ENCODE peak calls at places on chromosome 13, in four cellular contexts. Z, K, E and F are unnamed samples.

GRCh38 chr13:112244061-112244460 is 132.1 kb upstream of the SPACA7 start:
- DNase-seq in Z (no peak), E (no peak), K (no peak), F (peak)

GRCh38 chr13:88459335-88459734 is 788.2 kb downstream of the SLITRK5 start:
- DNase-seq in Z (no peak), K (no peak), E (no peak), F (no peak)

GRCh38 chr13:64075543-64076271 is 2660.1 kb upstream of the PCDH20 start:
- DNase-seq in K (peak), Z (no peak), E (no peak), F (no peak)

GRCh38 chr13:39134574-39134973 is 96.3 kb downstream of the NHLRC3 start:
- DNase-seq in K (no peak), E (no peak), Z (no peak), F (no peak)

GRCh38 chr13:48580886-48581285 is 48.0 kb upstream of the RCBTB2 start:
- DNase-seq in E (no peak), Z (no peak), K (no peak), F (peak)

GRCh38 chr13:37869506-37869755 is 141 bp downstream of the TRPC4 start:
- DNase-seq in K (no peak), Z (no peak), E (no peak), F (no peak)

GRCh38 chr13:27634231-27634630 is 12.5 kb downstream of the POLR1D start:
- DNase-seq in E (no peak), Z (no peak), K (no peak), F (no peak)

GRCh38 chr13:62482351-62482750 is 1066.7 kb upstream of the PCDH20 start:
- DNase-seq in K (no peak), Z (no peak), E (no peak), F (no peak)

GRCh38 chr13:64900039-64900438 is 2330.1 kb downstream of the PCDH9 start:
- DNase-seq in K (no peak), E (no peak), Z (no peak), F (no peak)

GRCh38 chr13:102799544-102800144 is 725 bp downstream of the BIVM start:
- DNase-seq in Z (no peak), E (peak), K (peak), F (no peak)

GRCh38 chr13:84774111-84774510 is 891.8 kb upstream of the SLITRK1 start:
- DNase-seq in K (no peak), Z (no peak), E (no peak), F (no peak)

GRCh38 chr13:73962284-73962683 is 171.9 kb downstream of the KLF12 start:
- DNase-seq in E (no peak), K (no peak), Z (no peak), F (no peak)

GRCh38 chr13:21048901-21049655 is 12.3 kb downstream of the LATS2 start:
- DNase-seq in K (no peak), E (no peak), Z (no peak), F (no peak)

GRCh38 chr13:25190256-25190655 is 18.2 kb upstream of the AMER2 start:
- DNase-seq in E (no peak), Z (no peak), K (no peak), F (no peak)

GRCh38 chr13:109180905-109181425 is 551.6 kb downstream of the MYO16 start:
- DNase-seq in E (no peak), K (no peak), Z (no peak), F (no peak)

GRCh38 chr13:110353339-110353977 is 46.4 kb downstream of the COL4A2 start:
- DNase-seq in E (no peak), Z (no peak), K (no peak), F (no peak)

GRCh38 chr13:61466280-61466679 is 50.6 kb upstream of the PCDH20 start:
- DNase-seq in E (no peak), Z (no peak), K (no peak), F (no peak)

GRCh38 chr13:23724196-23724970 is 154.2 kb downstream of the TNFRSF19 start:
- DNase-seq in K (no peak), Z (no peak), E (no peak), F (no peak)
- TF ChIP-seq EP300 in K (no peak), Z (no peak), E (no peak), F (no peak)

GRCh38 chr13:113401452-113402415 is 37.8 kb upstream of the GRTP1 start:
- DNase-seq in K (no peak), E (no peak), Z (peak), F (no peak)
- TF ChIP-seq CTCF in K (no peak), E (no peak), Z (no peak), F (no peak)

GRCh38 chr13:76948139-76948538 is at the start of gene ACOD1:
- DNase-seq in Z (no peak), K (no peak), E (no peak), F (no peak)

GRCh38 chr13:76954568-76954967 is 6.3 kb downstream of the ACOD1 start:
- DNase-seq in K (no peak), E (no peak), Z (no peak), F (no peak)

GRCh38 chr13:76955236-76955635 is 6.9 kb downstream of the ACOD1 start:
- DNase-seq in K (no peak), Z (no peak), E (no peak), F (no peak)

GRCh38 chr13:76953921-76954320 is 5.6 kb downstream of the ACOD1 start:
- DNase-seq in E (no peak), Z (no peak), K (no peak), F (no peak)
- TF ChIP-seq EP300 in E (no peak), Z (no peak), K (no peak), F (no peak)

DNA sequence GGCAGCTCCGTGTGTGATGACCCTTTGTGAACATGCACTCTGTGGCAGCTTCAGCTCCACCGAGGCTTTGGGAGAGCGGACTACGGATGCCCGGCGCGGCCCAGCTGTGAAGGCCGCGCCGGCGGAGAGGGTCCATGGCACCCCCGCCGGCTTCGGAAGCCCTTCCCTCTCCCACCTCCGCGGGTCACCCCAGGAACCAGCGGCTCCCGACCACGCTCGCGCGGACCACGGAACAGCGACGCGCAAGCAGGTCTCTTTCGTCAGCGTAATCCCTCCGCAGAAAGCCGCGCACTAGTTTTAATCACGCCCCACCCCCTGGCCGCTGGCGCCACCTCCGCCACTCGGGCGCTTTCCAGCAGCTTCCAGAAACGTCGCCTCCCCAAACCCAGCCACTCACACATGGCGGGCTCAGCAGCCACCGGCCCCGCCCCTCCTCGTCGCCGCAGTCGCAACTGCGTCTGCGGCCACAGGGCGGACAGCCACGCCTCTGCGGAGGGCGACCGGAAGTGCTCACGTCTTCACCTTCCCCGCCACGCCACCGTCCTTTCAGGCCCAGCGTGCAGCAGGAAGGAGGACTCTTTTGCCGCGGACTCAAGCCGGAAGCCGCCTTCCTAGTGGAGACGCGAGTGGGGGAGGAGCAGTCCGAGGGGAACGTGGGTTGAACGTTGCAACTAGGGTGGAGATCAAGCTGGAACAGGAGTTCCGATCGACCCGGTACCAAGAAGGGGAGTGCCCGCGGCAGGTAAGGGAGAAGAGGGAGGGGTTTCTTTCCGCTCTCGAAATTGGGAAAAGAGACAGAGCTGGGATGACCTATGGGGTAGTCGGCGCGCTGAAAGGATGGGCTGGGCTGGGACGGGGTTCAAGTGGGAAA is at the start of gene USPL1:
- DNase-seq in Z (peak), E (peak), K (peak), F (peak)
- TF ChIP-seq CTCF in Z (peak), E (no peak), K (peak), F (peak)

GRCh38 chr13:50991624-50992610 is 82.3 kb downstream of the RNASEH2B start:
- DNase-seq in E (no peak), Z (no peak), K (no peak), F (no peak)
- TF ChIP-seq EP300 in E (no peak), Z (no peak), K (no peak), F (no peak)

DNA sequence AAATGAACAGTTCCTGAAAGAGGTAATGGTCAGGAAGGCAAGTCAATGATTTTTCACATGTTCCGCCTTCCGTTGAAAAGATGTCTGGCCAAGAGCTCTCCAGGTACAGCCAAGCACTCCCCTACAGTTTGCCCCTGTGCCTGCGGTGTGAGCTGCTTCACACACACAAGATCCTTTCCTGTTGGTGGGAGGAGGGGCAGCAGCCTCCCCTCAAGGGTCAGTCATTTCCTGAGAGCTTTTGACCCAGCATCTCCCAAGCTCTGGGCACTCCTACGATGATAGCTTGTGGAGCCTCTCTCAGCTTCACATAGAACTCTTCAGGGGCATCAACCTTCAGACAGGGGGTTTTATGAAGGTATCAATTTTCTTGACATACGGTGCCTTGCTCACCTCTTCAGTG is 86.9 kb downstream of the DOCK9 start:
- DNase-seq in Z (no peak), K (no peak), E (no peak), F (no peak)
- TF ChIP-seq CTCF in Z (no peak), K (no peak), E (no peak), F (no peak)